ENCODE peak calls at places on chromosomes 4 and X, in six cellular contexts. R is NCI-H1092, M is GDM1, S is fibroblast of the aortic adventitia, K is endothelial cell, O is H4. Y is an unnamed sample.

GRCh38 chr4:10079951-10080873 is 36.4 kb downstream of the WDR1 start:
- DNase-seq in S (no peak), K (no peak), R (no peak), M (no peak), O (no peak), Y (peak)

GRCh38 chrX:108034725-108035124 is 10.1 kb upstream of the VSIG1 start:
- DNase-seq in M (no peak), R (no peak), S (no peak), O (no peak), K (no peak), Y (no peak)

GRCh38 chr4:178671766-178672165 is 1229.5 kb upstream of the AGA start:
- DNase-seq in S (no peak), O (no peak), K (no peak), R (no peak), M (no peak), Y (no peak)

GRCh38 chr4:159698336-159698735 is 595.5 kb downstream of the RAPGEF2 start:
- DNase-seq in R (no peak), K (no peak), M (no peak), S (no peak), O (peak), Y (no peak)

GRCh38 chr4:16758206-16758605 is 140.2 kb downstream of the LDB2 start:
- DNase-seq in M (no peak), S (no peak), O (no peak), K (no peak), R (no peak), Y (no peak)

GRCh38 chr4:1895971-1896657 is 24.9 kb downstream of the NSD2 start:
- DNase-seq in R (no peak), S (no peak), O (no peak), M (no peak), K (no peak), Y (no peak)

GRCh38 chr4:20391224-20391623 is 139.5 kb downstream of the SLIT2 start:
- DNase-seq in S (peak), O (no peak), M (no peak), K (no peak), R (no peak), Y (no peak)

GRCh38 chr4:6526696-6527095 is 48.3 kb upstream of the MAN2B2 start:
- DNase-seq in S (no peak), K (no peak), R (no peak), M (no peak), O (no peak), Y (no peak)

GRCh38 chr4:21248336-21248735 is 548.1 kb downstream of the PACRGL start:
- DNase-seq in O (no peak), K (no peak), S (no peak), M (no peak), R (no peak), Y (no peak)

GRCh38 chrX:40644175-40644574 is 3.2 kb downstream of the CXorf38 start:
- DNase-seq in M (peak), R (no peak), S (peak), O (no peak), K (no peak), Y (no peak)

GRCh38 chrX:136487647-136488046 is at the start of gene BRS3:
- DNase-seq in K (no peak), R (no peak), S (no peak), O (no peak), M (no peak), Y (no peak)

GRCh38 chr4:28357985-28358384 is 1497.3 kb downstream of the STIM2 start:
- DNase-seq in K (peak), S (peak), R (no peak), M (no peak), O (no peak), Y (peak)

GRCh38 chrX:12966151-12966550 is 8.8 kb upstream of the TMSB4X start:
- DNase-seq in M (no peak), O (no peak), K (no peak), R (no peak), S (no peak), Y (no peak)

GRCh38 chr4:75997946-75998345 is 7.2 kb upstream of the SDAD1 start:
- DNase-seq in R (no peak), O (no peak), M (no peak), K (no peak), S (no peak), Y (no peak)

GRCh38 chrX:12972867-12973560 is 1.9 kb upstream of the TMSB4X start:
- DNase-seq in K (no peak), R (no peak), O (no peak), S (no peak), M (no peak), Y (no peak)

GRCh38 chrX:154296731-154297130 is 1.1 kb downstream of the TKTL1 start:
- DNase-seq in K (no peak), R (no peak), M (no peak), S (no peak), O (no peak), Y (no peak)

GRCh38 chr4:40918330-40918729 is 168.6 kb downstream of the NSUN7 start:
- DNase-seq in O (peak), K (no peak), M (no peak), R (peak), S (peak), Y (peak)

GRCh38 chr4:3476936-3477749 is 14.0 kb downstream of the DOK7 start:
- DNase-seq in R (no peak), K (no peak), O (no peak), S (no peak), M (no peak), Y (no peak)

GRCh38 chrX:10457092-10457491 is 163.3 kb downstream of the MID1 start:
- DNase-seq in O (no peak), S (peak), M (no peak), R (no peak), K (no peak), Y (no peak)

GRCh38 chrX:23822397-23822796 is 39.4 kb downstream of the SAT1 start:
- DNase-seq in O (peak), M (no peak), S (peak), K (no peak), R (peak), Y (no peak)

GRCh38 chrX:12975999-12976558 is 1.2 kb downstream of the TMSB4X start:
- DNase-seq in R (peak), K (no peak), S (peak), O (peak), M (peak), Y (peak)

GRCh38 chr4:5945936-5946335 is 53.0 kb upstream of the CRMP1 start:
- DNase-seq in S (no peak), R (no peak), M (no peak), K (no peak), O (no peak), Y (no peak)

Y was measured in BE2C.